ENCODE peak calls at places on chromosomes 13 and 19, in seven cellular contexts. V is GM13977; W is posterior cingulate gyrus; L is stimulated activated CD4-positive, alpha-beta T cell treated with anti-CD3 and anti-CD28 coated beads, Interleukin-1b, Interleukin-23, amount 100 ng/mL, for 1 hour; X is pancreas; E is NCI-H1417; T is non-pigmented ciliary epithelial cell. P is an unnamed sample.

GRCh38 chr13:64912141-64912540 is 2318.0 kb downstream of the PCDH9 start:
- DNase-seq in L (no peak), T (peak), X (no peak), V (no peak), E (no peak), W (no peak), P (no peak)

GRCh38 chr13:27783111-27783510 is 9.2 kb upstream of the GSX1 start:
- DNase-seq in W (no peak), X (no peak), V (no peak), E (peak), T (no peak), L (no peak), P (no peak)

GRCh38 chr13:51794959-51795358 is 9.0 kb downstream of the DHRS12 start:
- DNase-seq in W (no peak), E (peak), V (no peak), T (no peak), X (no peak), L (no peak), P (peak)

GRCh38 chr19:48835734-48836088 is 580 bp downstream of the HSD17B14 start:
- DNase-seq in V (peak), W (peak), L (peak), E (peak), X (peak), T (no peak), P (peak)

GRCh38 chr13:48531416-48532145 is 1.3 kb downstream of the RCBTB2 start:
- DNase-seq in V (no peak), X (no peak), L (no peak), E (peak), W (no peak), T (no peak), P (peak)

GRCh38 chr19:47402504-47402903 is 16.8 kb downstream of the MEIS3 start:
- DNase-seq in X (no peak), E (no peak), T (no peak), L (no peak), V (no peak), W (no peak), P (no peak)

GRCh38 chr19:33868821-33869412 is 72.2 kb downstream of the KCTD15 start:
- DNase-seq in L (no peak), W (peak), T (no peak), V (no peak), X (peak), E (peak), P (peak)

GRCh38 chr19:41541990-41542584 is 33.9 kb upstream of the CEACAM21 start:
- DNase-seq in V (no peak), E (peak), X (no peak), W (no peak), L (peak), T (no peak), P (no peak)

GRCh38 chr13:35771898-35772297 is 295.4 kb upstream of the MAB21L1 start:
- DNase-seq in L (no peak), E (no peak), W (no peak), V (no peak), X (no peak), T (peak), P (no peak)

GRCh38 chr13:100633461-100633860 is 41.1 kb downstream of the TMTC4 start:
- DNase-seq in L (no peak), X (no peak), T (peak), W (no peak), E (no peak), V (no peak), P (no peak)

GRCh38 chr13:31045621-31046081 is 113.2 kb downstream of the TEX26 start:
- DNase-seq in V (no peak), W (no peak), X (no peak), T (peak), E (peak), L (peak), P (peak)

GRCh38 chr19:1668339-1669123 is 16.1 kb upstream of the TCF3 start:
- DNase-seq in E (no peak), W (no peak), L (no peak), X (no peak), V (peak), T (no peak), P (no peak)

GRCh38 chr19:51559240-51559639 is 11.8 kb upstream of the ZNF175 start:
- DNase-seq in T (no peak), V (no peak), X (no peak), E (no peak), L (no peak), W (no peak), P (no peak)

GRCh38 chr19:53101518-53101917 is 1.7 kb downstream of the ZNF160 start:
- DNase-seq in T (no peak), L (no peak), X (no peak), E (no peak), V (no peak), W (no peak), P (no peak)

GRCh38 chr19:12956446-12957388 is at the start of gene GADD45GIP1:
- DNase-seq in T (no peak), X (peak), L (peak), E (peak), V (peak), W (peak), P (peak)

GRCh38 chr13:106418556-106418955 is 116.9 kb downstream of the EFNB2 start:
- DNase-seq in W (no peak), V (no peak), X (no peak), E (no peak), L (no peak), T (no peak), P (no peak)

GRCh38 chr19:15445807-15446376 is 3.9 kb downstream of the WIZ start:
- DNase-seq in W (no peak), L (no peak), V (no peak), E (no peak), X (no peak), T (no peak), P (no peak)

GRCh38 chr13:24052547-24052981 is 108.0 kb upstream of the SPATA13 start:
- DNase-seq in T (no peak), L (no peak), V (no peak), W (no peak), X (no peak), E (peak), P (no peak)

GRCh38 chr19:43626838-43627237 is 7.4 kb upstream of the ZNF428 start:
- DNase-seq in V (no peak), X (no peak), T (no peak), L (no peak), E (no peak), W (no peak), P (no peak)

GRCh38 chr19:16895467-16896097 is 6.8 kb downstream of the F2RL3 start:
- DNase-seq in V (no peak), T (no peak), E (no peak), L (no peak), X (no peak), W (peak), P (no peak)

GRCh38 chr13:25109341-25109740 is 13.4 kb downstream of the PABPC3 start:
- DNase-seq in X (no peak), T (no peak), E (no peak), W (no peak), L (no peak), V (no peak), P (no peak)

GRCh38 chr13:109666656-109667448 is 119.5 kb downstream of the IRS2 start:
- DNase-seq in T (no peak), W (no peak), X (no peak), E (no peak), V (no peak), L (no peak), P (no peak)

GRCh38 chr13:20332361-20333096 is 100.4 kb upstream of the GJB6 start:
- DNase-seq in V (no peak), X (no peak), W (no peak), E (peak), L (no peak), T (no peak), P (no peak)

P was measured in DMS79 treated with DMSO at 0.1 percent for 48 hours.